ENCODE peak calls at places on chromosomes 2 and 18, in five cellular contexts. One of them, this sample, is unnamed.

GRCh38 chr2:120502761-120503160 is 156.8 kb downstream of the INHBB start:
- DNase-seq in hippocampal formation: no peak
- DNase-seq in mucosa of gallbladder: no peak
- DNase-seq in HFF-Myc: no peak
- DNase-seq in endothelial cell: no peak
- DNase-seq in this sample: no peak

GRCh38 chr2:240464514-240465241 is 29.2 kb downstream of the GPC1 start:
- DNase-seq in hippocampal formation: no peak
- DNase-seq in mucosa of gallbladder: no peak
- DNase-seq in HFF-Myc: no peak
- DNase-seq in endothelial cell: peak; percentile 3
- DNase-seq in this sample: peak; percentile 8

GRCh38 chr2:232076272-232076671 is 114.8 kb downstream of the DIS3L2 start:
- DNase-seq in hippocampal formation: no peak
- DNase-seq in mucosa of gallbladder: no peak
- DNase-seq in HFF-Myc: no peak
- DNase-seq in endothelial cell: no peak
- DNase-seq in this sample: no peak

GRCh38 chr2:28587526-28588230 is 91.8 kb downstream of the PLB1 start:
- DNase-seq in hippocampal formation: no peak
- DNase-seq in mucosa of gallbladder: no peak
- DNase-seq in HFF-Myc: no peak
- DNase-seq in endothelial cell: no peak
- DNase-seq in this sample: no peak

GRCh38 chr18:63440219-63440618 is 17.9 kb upstream of the VPS4B start:
- DNase-seq in hippocampal formation: no peak
- DNase-seq in mucosa of gallbladder: no peak
- DNase-seq in HFF-Myc: no peak
- DNase-seq in endothelial cell: no peak
- DNase-seq in this sample: no peak

GRCh38 chr2:159968282-159968900 is 94.0 kb downstream of the PLA2R1 start:
- DNase-seq in hippocampal formation: peak; percentile 53
- DNase-seq in mucosa of gallbladder: peak; percentile 13
- DNase-seq in HFF-Myc: peak; percentile 36
- DNase-seq in endothelial cell: peak; percentile 41
- DNase-seq in this sample: peak; percentile 42

GRCh38 chr2:170162261-170162612 is 15.7 kb upstream of the MYO3B start:
- DNase-seq in hippocampal formation: no peak
- DNase-seq in mucosa of gallbladder: no peak
- DNase-seq in HFF-Myc: no peak
- DNase-seq in endothelial cell: no peak
- DNase-seq in this sample: no peak

GRCh38 chr18:24868331-24868730 is 407.9 kb downstream of the HRH4 start:
- DNase-seq in hippocampal formation: no peak
- DNase-seq in mucosa of gallbladder: no peak
- DNase-seq in HFF-Myc: no peak
- DNase-seq in endothelial cell: no peak
- DNase-seq in this sample: no peak

GRCh38 chr2:118834901-118835738 is 12.3 kb downstream of the EN1 start:
- DNase-seq in hippocampal formation: no peak
- DNase-seq in mucosa of gallbladder: no peak
- DNase-seq in HFF-Myc: no peak
- DNase-seq in endothelial cell: peak; percentile 46
- DNase-seq in this sample: no peak

GRCh38 chr2:29281086-29281485 is 165.9 kb downstream of the CLIP4 start:
- DNase-seq in hippocampal formation: no peak
- DNase-seq in mucosa of gallbladder: no peak
- DNase-seq in HFF-Myc: no peak
- DNase-seq in endothelial cell: no peak
- DNase-seq in this sample: no peak

GRCh38 chr18:31040982-31041345 is 1.6 kb downstream of the DSC3 start:
- DNase-seq in hippocampal formation: no peak
- DNase-seq in mucosa of gallbladder: no peak
- DNase-seq in HFF-Myc: no peak
- DNase-seq in endothelial cell: peak; percentile 18
- DNase-seq in this sample: no peak

GRCh38 chr2:24970483-24971299 is 1.1 kb downstream of the DNAJC27 start:
- DNase-seq in hippocampal formation: no peak
- DNase-seq in mucosa of gallbladder: no peak
- DNase-seq in HFF-Myc: no peak
- DNase-seq in endothelial cell: peak; percentile 15
- DNase-seq in this sample: no peak

GRCh38 chr2:179340678-179341077 is 76.0 kb upstream of the SESTD1 start:
- DNase-seq in hippocampal formation: peak; percentile 18
- DNase-seq in mucosa of gallbladder: no peak
- DNase-seq in HFF-Myc: peak; percentile 4
- DNase-seq in endothelial cell: no peak
- DNase-seq in this sample: no peak